ENCODE peak calls at places on chromosome 3, in nine cellular contexts. P, C, O, F, Y, H, X, A and I are unnamed samples.

GRCh38 chr3:42670670-42671069 is 14.7 kb upstream of the KLHL40 start:
- DNase-seq in P (no peak), C (no peak), O (no peak), F (no peak), Y (no peak), H (no peak), X (no peak), A (no peak), I (no peak)

GRCh38 chr3:65714138-65714537 is 324.6 kb downstream of the MAGI1 start:
- DNase-seq in P (no peak), C (no peak), O (no peak), F (no peak), Y (peak), H (no peak), X (no peak), A (no peak), I (no peak)

GRCh38 chr3:170697131-170697530 is 111.3 kb upstream of the SLC7A14 start:
- DNase-seq in P (no peak), C (no peak), O (no peak), F (no peak), Y (no peak), H (no peak), X (no peak), A (no peak), I (no peak)

GRCh38 chr3:121651684-121652083 is 9.0 kb downstream of the HCLS1 start:
- DNase-seq in P (no peak), C (no peak), O (no peak), F (no peak), Y (peak), H (no peak), X (no peak), A (no peak), I (no peak)

GRCh38 chr3:114022145-114022544 is 34.2 kb downstream of the CCDC191 start:
- DNase-seq in P (no peak), C (no peak), O (no peak), F (no peak), Y (no peak), H (no peak), X (no peak), A (no peak), I (no peak)

GRCh38 chr3:40908612-40909011 is 290.7 kb upstream of the CTNNB1 start:
- DNase-seq in P (no peak), C (no peak), O (no peak), F (no peak), Y (no peak), H (no peak), X (no peak), A (no peak), I (peak)

GRCh38 chr3:127427666-127428065 is 139.8 kb upstream of the PRR20G start:
- DNase-seq in P (no peak), C (no peak), O (peak), F (no peak), Y (no peak), H (no peak), X (no peak), A (no peak), I (no peak)

GRCh38 chr3:136546718-136547117 is 205.5 kb downstream of the STAG1 start:
- DNase-seq in P (no peak), C (no peak), O (no peak), F (peak), Y (peak), H (no peak), X (no peak), A (no peak), I (no peak)

GRCh38 chr3:21274000-21274671 is 476.9 kb downstream of the ZNF385D start:
- DNase-seq in P (no peak), C (no peak), O (no peak), F (no peak), Y (no peak), H (no peak), X (no peak), A (no peak), I (no peak)

GRCh38 chr3:37521403-37521802 is 340.3 kb upstream of the CTDSPL start:
- DNase-seq in P (no peak), C (no peak), O (no peak), F (no peak), Y (no peak), H (no peak), X (no peak), A (no peak), I (no peak)

GRCh38 chr3:72951259-72951722 is 45.3 kb upstream of the PPP4R2 start:
- DNase-seq in P (no peak), C (no peak), O (no peak), F (no peak), Y (no peak), H (no peak), X (no peak), A (no peak), I (no peak)